ENCODE peak calls at places on chromosome 19, in four cellular contexts. O is mesendoderm, P is H1, W is trophoblast cell. V is an unnamed sample.

GRCh38 chr19:54493967-54494585 is 8.6 kb upstream of the LAIR2 start:
- DNase-seq in O (no peak), P (no peak), W (peak; percentile 98), V (no peak)

GRCh38 chr19:16075430-16076153 is 703 bp upstream of the TPM4 start:
- DNase-seq in O (peak; percentile 42), P (no peak), W (peak; percentile 28), V (no peak)

GRCh38 chr19:43575955-43576451 is 402 bp downstream of the PINLYP start:
- DNase-seq in O (no peak), P (no peak), W (peak; percentile 60), V (peak; percentile 39)

GRCh38 chr19:34253711-34254551 is 423 bp upstream of the GARRE1 start:
- DNase-seq in O (peak; percentile 90), P (peak; percentile 96), W (peak; percentile 90), V (peak; percentile 91)

GRCh38 chr19:29188704-29189375 is 24.1 kb downstream of the UQCRFS1 start:
- DNase-seq in O (no peak), P (no peak), W (no peak), V (no peak)

GRCh38 chr19:13091400-13092161 is 11.1 kb downstream of the LYL1 start:
- DNase-seq in O (peak; percentile 72), P (peak; percentile 65), W (no peak), V (peak; percentile 59)

GRCh38 chr19:33950141-33950805 is 153.6 kb downstream of the KCTD15 start:
- DNase-seq in O (no peak), P (peak; percentile 39), W (no peak), V (no peak)

GRCh38 chr19:32373614-32374295 is 28.3 kb downstream of the ZNF507 start:
- DNase-seq in O (peak; percentile 92), P (no peak), W (peak; percentile 96), V (no peak)

GRCh38 chr19:56841194-56841546 is 644 bp upstream of the PEG3 start:
- DNase-seq in O (no peak), P (no peak), W (no peak), V (no peak)

GRCh38 chr19:42115705-42116104 is 16.5 kb downstream of the POU2F2 start:
- DNase-seq in O (no peak), P (no peak), W (no peak), V (no peak)

GRCh38 chr19:18388328-18389094 is 2.6 kb downstream of the GDF15 start:
- DNase-seq in O (peak; percentile 76), P (peak; percentile 98), W (peak; percentile 88), V (peak; percentile 88)

GRCh38 chr19:34707661-34708060 is 26.4 kb upstream of the ZNF181 start:
- DNase-seq in O (no peak), P (no peak), W (no peak), V (no peak)

GRCh38 chr19:13507053-13507611 is 853 bp upstream of the CACNA1A start:
- DNase-seq in O (peak; percentile 52), P (peak; percentile 59), W (no peak), V (peak; percentile 39)

GRCh38 chr19:52492201-52492960 is 35.1 kb upstream of the ZNF808 start:
- DNase-seq in O (peak; percentile 96), P (peak; percentile 94), W (peak; percentile 67), V (peak; percentile 97)

GRCh38 chr19:31372245-31372781 is 23.1 kb upstream of the TSHZ3 start:
- DNase-seq in O (no peak), P (no peak), W (no peak), V (no peak)

GRCh38 chr19:48815870-48816501 is 5.2 kb upstream of the BCAT2 start:
- DNase-seq in O (peak; percentile 35), P (no peak), W (peak; percentile 75), V (no peak)

GRCh38 chr19:51093510-51094345 is 11.0 kb upstream of the KLK14 start:
- DNase-seq in O (no peak), P (no peak), W (no peak), V (no peak)

GRCh38 chr19:49361438-49362047 is 673 bp downstream of the TEAD2 start:
- DNase-seq in O (peak; percentile 88), P (no peak), W (peak; percentile 57), V (peak; percentile 73)

GRCh38 chr19:14576363-14576762 is 4.5 kb upstream of the NDUFB7 start:
- DNase-seq in O (no peak), P (no peak), W (no peak), V (no peak)

GRCh38 chr19:54017266-54017665 is 25.8 kb downstream of the CACNG6 start:
- DNase-seq in O (peak; percentile 70), P (no peak), W (no peak), V (no peak)

GRCh38 chr19:52670046-52670445 is 31.9 kb upstream of the ZNF83 start:
- DNase-seq in O (peak; percentile 37), P (no peak), W (peak; percentile 82), V (no peak)

GRCh38 chr19:11821474-11821873 is 7.4 kb downstream of the ZNF440 start:
- DNase-seq in O (no peak), P (no peak), W (peak; percentile 71), V (no peak)
- H3K79me2 ChIP-seq in O (no peaks in the 10 kb centered on the region), P (no peaks in the 10 kb centered on the region), W (no peaks in the 10 kb centered on the region), V (no peaks in the 10 kb centered on the region)

GRCh38 chr19:35858311-35858710 is 1.6 kb downstream of the KIRREL2 start:
- DNase-seq in O (no peak), P (no peak), W (no peak), V (no peak)
- H2BK5ac ChIP-seq in O (no peak overlapping the region), P (no peak overlapping the region), W (no peak overlapping the region), V (no peak overlapping the region)

GRCh38 chr19:38378866-38379265 is 4.5 kb downstream of the PSMD8 start:
- DNase-seq in O (no peak), P (no peak), W (no peak), V (no peak)
- H3K79me2 ChIP-seq in O (peaks cover 19% of the 10 kb centered on the region), P (no peaks in the 10 kb centered on the region), W (peaks cover 12% of the 10 kb centered on the region), V (peaks cover 16% of the 10 kb centered on the region)

DNA sequence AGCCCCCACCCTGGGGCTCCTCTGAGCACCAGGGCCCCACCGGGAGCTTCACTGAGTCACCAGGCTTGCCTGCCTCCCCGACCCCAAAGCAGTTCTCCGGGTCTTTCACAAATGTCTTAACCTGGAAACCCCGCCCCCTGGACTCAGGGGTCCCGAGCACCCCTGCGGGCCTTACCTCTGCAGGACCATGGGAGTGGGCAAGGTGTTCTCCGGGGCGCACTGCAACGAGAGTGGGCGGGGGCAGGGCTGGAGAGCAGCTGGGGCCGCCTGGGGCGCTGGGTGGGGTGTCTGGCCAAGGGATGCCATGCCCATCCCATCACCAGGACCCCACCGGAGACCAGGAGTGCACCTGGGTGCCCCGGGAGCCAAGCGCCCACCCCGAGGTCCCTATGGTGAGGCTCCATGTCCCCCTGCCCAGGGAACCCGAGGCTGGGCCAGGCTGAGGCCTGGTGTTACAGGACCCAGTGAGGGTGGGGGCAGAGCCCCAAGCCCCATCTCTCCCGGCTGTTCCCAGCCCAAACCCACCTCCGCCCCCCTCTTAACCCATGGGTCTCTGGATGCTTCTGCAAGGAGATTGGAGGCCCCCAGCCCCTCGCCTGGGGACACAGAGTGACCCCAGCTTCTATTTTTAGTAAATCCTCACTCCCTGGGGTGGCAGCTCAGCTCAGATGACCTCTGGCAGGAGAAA is 10.9 kb downstream of the MKNK2 start:
- DNase-seq in O (no peak), P (no peak), W (no peak), V (no peak)
- H2BK5ac ChIP-seq in O (no peak overlapping the region), P (no peak overlapping the region), W (no peak overlapping the region), V (no peak overlapping the region)

GRCh38 chr19:11115042-11115441 is 25.8 kb downstream of the LDLR start:
- DNase-seq in O (no peak), P (no peak), W (no peak), V (no peak)

GRCh38 chr19:11113140-11113708 is 24.0 kb downstream of the LDLR start:
- DNase-seq in O (no peak), P (no peak), W (no peak), V (no peak)

GRCh38 chr19:11115895-11116446 is 26.7 kb downstream of the LDLR start:
- DNase-seq in O (no peak), P (no peak), W (no peak), V (no peak)

GRCh38 chr19:11111771-11112144 is 22.5 kb downstream of the LDLR start:
- DNase-seq in O (no peak), P (no peak), W (no peak), V (no peak)

DNA sequence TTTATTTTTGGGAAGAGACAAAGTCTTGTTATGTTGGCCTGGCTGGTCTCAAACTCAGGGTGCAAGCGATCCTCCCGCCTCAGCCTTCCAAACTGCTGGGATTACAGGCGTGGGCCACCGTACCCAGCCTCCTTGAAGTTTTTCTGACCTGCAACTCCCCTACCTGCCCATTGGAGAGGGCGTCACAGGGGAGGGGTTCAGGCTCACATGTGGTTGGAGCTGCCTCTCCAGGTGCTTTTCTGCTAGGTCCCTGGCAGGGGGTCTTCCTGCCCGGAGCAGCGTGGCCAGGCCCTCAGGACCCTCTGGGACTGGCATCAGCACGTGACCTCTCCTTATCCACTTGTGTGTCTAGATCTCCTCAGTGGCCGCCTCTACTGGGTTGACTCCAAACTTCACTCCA is 27.2 kb downstream of the LDLR start:
- DNase-seq in O (no peak), P (no peak), W (no peak), V (no peak)
- H3K79me2 ChIP-seq in O (no peaks in the 10 kb centered on the region), P (no peaks in the 10 kb centered on the region), W (no peaks in the 10 kb centered on the region), V (no peaks in the 10 kb centered on the region)

DNA sequence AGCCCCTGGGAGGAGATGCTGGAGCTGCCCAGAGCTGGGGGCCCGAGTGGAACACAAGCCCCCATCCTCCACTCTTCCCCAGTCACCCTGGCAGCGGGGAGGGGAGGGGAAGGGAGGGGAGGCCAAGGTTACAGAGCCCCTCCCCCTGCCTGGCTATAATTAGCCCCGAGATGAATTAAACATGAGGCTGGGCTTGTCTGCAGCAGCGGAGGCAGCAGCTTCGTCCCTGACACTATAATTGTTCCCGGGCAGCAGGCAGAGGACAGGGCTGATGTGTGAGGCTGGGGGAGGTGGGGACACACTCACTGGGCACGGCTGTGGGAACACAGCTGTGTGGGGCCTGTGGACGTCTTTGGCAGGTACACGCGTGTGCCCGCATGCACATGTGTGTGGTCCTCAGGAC is 28.3 kb downstream of the TINCR start:
- DNase-seq in O (peak; percentile 63), P (peak; percentile 60), W (no peak), V (peak; percentile 72)
- H2BK5ac ChIP-seq in O (no peak overlapping the region), P (peak overlapping the region; percentile 72), W (no peak overlapping the region), V (no peak overlapping the region)

GRCh38 chr19:2044709-2045500 is 6.1 kb downstream of the MKNK2 start:
- DNase-seq in O (no peak), P (no peak), W (no peak), V (peak; percentile 30)
- H3K79me2 ChIP-seq in O (peaks cover 17% of the 10 kb centered on the region), P (peaks cover 6% of the 10 kb centered on the region), W (peaks cover 12% of the 10 kb centered on the region), V (peaks cover 7% of the 10 kb centered on the region)

V was measured in H9.